ENCODE peak calls at places on chromosome 4, in nine cellular contexts. Z, J, Q, L, E, S, A, G and T are unnamed samples.
A peak's percentile ranks its signal among the peaks of the same experiment; 100 is the strongest.

GRCh38 chr4:119841361-119841760 is 212.8 kb upstream of the PDE5A start:
- DNase-seq in Z (no peak), L (no peak), G (no peak), S (no peak), J (no peak), Q (no peak), A (no peak), E (no peak), T (no peak)

GRCh38 chr4:23305026-23305425 is 584.8 kb downstream of the PPARGC1A start:
- DNase-seq in L (no peak), J (no peak), S (no peak), A (no peak), Q (peak; percentile 31), Z (no peak), E (no peak), G (no peak), T (no peak)

GRCh38 chr4:51906167-51906647 is 63.3 kb downstream of the DCUN1D4 start:
- DNase-seq in E (no peak), Q (no peak), J (no peak), Z (peak; percentile 45), G (no peak), S (no peak), A (no peak), L (no peak), T (no peak)

GRCh38 chr4:42104521-42104920 is 47.9 kb downstream of the BEND4 start:
- DNase-seq in L (no peak), A (no peak), Z (no peak), Q (no peak), E (peak; percentile 10), J (no peak), S (no peak), G (no peak), T (no peak)

GRCh38 chr4:25913056-25913850 is 767 bp upstream of the SMIM20 start:
- DNase-seq in S (no peak), G (peak; percentile 30), L (peak; percentile 45), J (peak; percentile 74), E (no peak), Z (no peak), Q (no peak), A (peak; percentile 67), T (peak; percentile 38)

GRCh38 chr4:147863808-147864472 is 132.1 kb downstream of the ARHGAP10 start:
- DNase-seq in J (no peak), S (no peak), E (no peak), L (no peak), G (no peak), Z (no peak), Q (no peak), A (no peak), T (no peak)

GRCh38 chr4:1473718-1474117 is 67.5 kb upstream of the NKX1-1 start:
- DNase-seq in J (no peak), Q (no peak), Z (no peak), E (no peak), S (peak; percentile 1), L (no peak), G (no peak), A (no peak), T (no peak)

GRCh38 chr4:47617607-47618006 is 132.5 kb downstream of the ATP10D start:
- DNase-seq in Z (no peak), G (no peak), A (no peak), J (no peak), Q (no peak), L (no peak), S (no peak), E (no peak), T (no peak)

GRCh38 chr4:123340381-123340701 is 56.3 kb upstream of the SPRY1 start:
- DNase-seq in J (no peak), E (peak; percentile 51), S (no peak), G (no peak), A (no peak), Z (no peak), Q (peak; percentile 58), L (no peak), T (no peak)

GRCh38 chr4:2177443-2178093 is 64.4 kb downstream of the HAUS3 start:
- DNase-seq in E (no peak), A (no peak), J (no peak), Q (no peak), L (no peak), S (no peak), Z (no peak), G (no peak), T (no peak)

GRCh38 chr4:1082215-1083182 is 30.9 kb downstream of the RNF212 start:
- DNase-seq in J (peak; percentile 79), Z (peak; percentile 13), G (peak; percentile 24), S (peak; percentile 60), A (no peak), L (no peak), E (no peak), Q (peak; percentile 72), T (peak; percentile 26)

GRCh38 chr4:129545599-129546278 is 449.8 kb downstream of the C4orf33 start:
- DNase-seq in A (peak; percentile 71), Q (no peak), S (no peak), Z (peak; percentile 3), L (no peak), E (no peak), J (peak; percentile 61), G (peak; percentile 83), T (peak; percentile 75)

GRCh38 chr4:81215219-81215892 is at the start of gene PRKG2:
- DNase-seq in Q (no peak), S (no peak), J (peak; percentile 43), A (no peak), G (no peak), L (no peak), E (no peak), Z (no peak), T (no peak)

GRCh38 chr4:126250006-126250405 is 935.3 kb downstream of the FAT4 start:
- DNase-seq in E (no peak), L (no peak), G (no peak), J (no peak), S (no peak), Q (no peak), Z (no peak), A (no peak), T (no peak)

GRCh38 chr4:123743821-123744220 is 347.2 kb downstream of the SPRY1 start:
- DNase-seq in J (no peak), E (no peak), A (no peak), L (no peak), Z (no peak), G (no peak), S (no peak), Q (no peak), T (no peak)

GRCh38 chr4:186712690-186713089 is 11.0 kb downstream of the FAT1 start:
- DNase-seq in E (no peak), Q (no peak), L (no peak), A (no peak), S (no peak), G (peak; percentile 67), J (no peak), Z (no peak), T (peak; percentile 33)